ENCODE peak calls at places on chromosomes 3 and 15, in four cellular contexts. H is G401; S is heart left ventricle; U is stimulated activated effector memory CD8-positive, alpha-beta T cell treated with anti-CD3 and anti-CD28 coated beads, Interleukin-12 subunit alpha, Interleukin-12 subunit beta, amount 100 ng/mL, for 72 hours. I is an unnamed sample.

GRCh38 chr3:178072931-178073330 is 463.3 kb upstream of the KCNMB2 start:
- DNase-seq in H (peak; percentile 49), S (no peak), U (no peak), I (no peak)

GRCh38 chr3:177427096-177427495 is 229.8 kb upstream of the TBL1XR1 start:
- DNase-seq in H (no peak), S (no peak), U (peak; percentile 74), I (peak; percentile 5)

GRCh38 chr15:63596666-63597032 is 538 bp upstream of the FBXL22 start:
- DNase-seq in H (no peak), S (peak; percentile 33), U (no peak), I (no peak)

GRCh38 chr15:59965741-59966140 is 38.4 kb upstream of the FOXB1 start:
- DNase-seq in H (no peak), S (no peak), U (no peak), I (no peak)

GRCh38 chr3:33636125-33636855 is 81.8 kb downstream of the CLASP2 start:
- DNase-seq in H (peak; percentile 72), S (no peak), U (no peak), I (no peak)

GRCh38 chr3:127589600-127590281 is 792 bp downstream of the TPRA1 start:
- DNase-seq in H (no peak), S (no peak), U (peak; percentile 69), I (no peak)

GRCh38 chr3:148816427-148816826 is 11.2 kb upstream of the CPB1 start:
- DNase-seq in H (peak; percentile 25), S (no peak), U (no peak), I (no peak)

GRCh38 chr3:30353711-30354467 is 252.5 kb upstream of the TGFBR2 start:
- DNase-seq in H (no peak), S (no peak), U (peak; percentile 61), I (peak; percentile 34)

GRCh38 chr15:52183562-52184173 is 7.5 kb downstream of the GNB5 start:
- DNase-seq in H (peak; percentile 78), S (no peak), U (no peak), I (no peak)

GRCh38 chr3:30471076-30471475 is 135.3 kb upstream of the TGFBR2 start:
- DNase-seq in H (no peak), S (no peak), U (no peak), I (no peak)

GRCh38 chr3:16026753-16027152 is 147.7 kb upstream of the GALNT15 start:
- DNase-seq in H (no peak), S (no peak), U (no peak), I (no peak)

GRCh38 chr3:57434041-57434440 is 110.1 kb downstream of the DNAH12 start:
- DNase-seq in H (peak; percentile 16), S (no peak), U (no peak), I (no peak)

GRCh38 chr3:159548675-159549335 is 439.8 kb upstream of the IL12A start:
- DNase-seq in H (no peak), S (no peak), U (no peak), I (no peak)

GRCh38 chr3:23960649-23961048 is 15.6 kb downstream of the NR1D2 start:
- DNase-seq in H (no peak), S (no peak), U (no peak), I (no peak)

GRCh38 chr3:52820741-52821140 is 9.7 kb downstream of the ITIH4 start:
- DNase-seq in H (peak; percentile 7), S (no peak), U (no peak), I (no peak)

GRCh38 chr15:54354341-54354740 is 376.1 kb downstream of the UNC13C start:
- DNase-seq in H (peak; percentile 85), S (no peak), U (no peak), I (no peak)

I was measured in effector memory CD4-positive, alpha-beta T cell.